ENCODE peak calls at places on chromosomes 2 and 18, in five cellular contexts. V is brain microvascular endothelial cell, I is hypothalamus, R is HCEC 1CT, F is OCI-LY7. U is an unnamed sample.

GRCh38 chr2:190343170-190343499 is 254 bp upstream of the INPP1 start:
- DNase-seq in V (no peak), I (no peak), R (no peak), F (no peak), U (no peak)

GRCh38 chr2:3267869-3268704 is 109.5 kb downstream of the EIPR1 start:
- DNase-seq in V (no peak), I (no peak), R (no peak), F (no peak), U (no peak)

GRCh38 chr2:142834003-142834402 is 43.5 kb upstream of the KYNU start:
- DNase-seq in V (no peak), I (no peak), R (peak; percentile 78), F (no peak), U (peak; percentile 61)

GRCh38 chr2:237128026-237128703 is 42.5 kb downstream of the COPS8 start:
- DNase-seq in V (peak; percentile 99), I (no peak), R (peak; percentile 99), F (no peak), U (peak; percentile 100)

GRCh38 chr2:96940991-96941775 is 45.2 kb downstream of the FAM178B start:
- DNase-seq in V (no peak), I (no peak), R (no peak), F (no peak), U (no peak)

GRCh38 chr2:209619782-209620181 is 151.8 kb upstream of the UNC80 start:
- DNase-seq in V (no peak), I (no peak), R (peak; percentile 59), F (peak; percentile 36), U (no peak)

GRCh38 chr2:9844036-9844483 is 786 bp downstream of the TAF1B start:
- DNase-seq in V (no peak), I (no peak), R (peak; percentile 32), F (peak; percentile 40), U (peak; percentile 59)

GRCh38 chr2:109185338-109185737 is 56.3 kb downstream of the SH3RF3 start:
- DNase-seq in V (no peak), I (no peak), R (peak; percentile 57), F (no peak), U (peak; percentile 82)

GRCh38 chr2:36756438-36756837 is 59.9 kb downstream of the VIT start:
- DNase-seq in V (no peak), I (no peak), R (no peak), F (no peak), U (peak; percentile 21)

GRCh38 chr2:12287220-12287751 is 429.4 kb upstream of the TRIB2 start:
- DNase-seq in V (no peak), I (no peak), R (peak; percentile 28), F (no peak), U (peak; percentile 54)

GRCh38 chr2:158953926-158954763 is 14.3 kb upstream of the TANC1 start:
- DNase-seq in V (peak; percentile 93), I (no peak), R (peak; percentile 62), F (no peak), U (peak; percentile 94)

GRCh38 chr18:57437782-57438668 is 2.9 kb downstream of the ONECUT2 start:
- DNase-seq in V (peak; percentile 37), I (peak; percentile 15), R (peak; percentile 56), F (no peak), U (peak; percentile 57)

GRCh38 chr2:27959496-27959895 is 69.0 kb downstream of the BABAM2 start:
- DNase-seq in V (peak; percentile 77), I (no peak), R (peak; percentile 44), F (no peak), U (peak; percentile 55)

GRCh38 chr2:16546128-16546754 is 119.4 kb downstream of the CYRIA start:
- DNase-seq in V (peak; percentile 33), I (no peak), R (no peak), F (peak; percentile 69), U (peak; percentile 30)

GRCh38 chr2:100018794-100019193 is 123.6 kb downstream of the AFF3 start:
- DNase-seq in V (peak; percentile 66), I (no peak), R (no peak), F (no peak), U (peak; percentile 81)

GRCh38 chr2:24824966-24825882 is 32.0 kb downstream of the CENPO start:
- DNase-seq in V (no peak), I (no peak), R (peak; percentile 28), F (no peak), U (no peak)

GRCh38 chr2:189267491-189267890 is 87.9 kb upstream of the COL5A2 start:
- DNase-seq in V (no peak), I (no peak), R (peak; percentile 55), F (no peak), U (no peak)

GRCh38 chr2:128026422-128027277 is 1.2 kb downstream of the SAP130 start:
- DNase-seq in V (no peak), I (no peak), R (no peak), F (no peak), U (peak; percentile 3)

GRCh38 chr2:142742301-142743214 is 134.9 kb upstream of the KYNU start:
- DNase-seq in V (peak; percentile 83), I (no peak), R (peak; percentile 66), F (no peak), U (peak; percentile 91)

GRCh38 chr2:114940785-114941458 is 498.5 kb downstream of the DPP10 start:
- DNase-seq in V (no peak), I (no peak), R (no peak), F (no peak), U (no peak)

GRCh38 chr18:8301427-8302172 is 307.6 kb upstream of the RAB12 start:
- DNase-seq in V (no peak), I (no peak), R (no peak), F (no peak), U (peak; percentile 44)

GRCh38 chr18:8800041-8800441 is 94.7 kb downstream of the MTCL1 start:
- DNase-seq in V (no peak), I (no peak), R (peak; percentile 72), F (no peak), U (peak; percentile 92)

GRCh38 chr2:58700621-58701020 is 459.5 kb upstream of the FANCL start:
- DNase-seq in V (no peak), I (no peak), R (no peak), F (no peak), U (no peak)

GRCh38 chr2:2850891-2851290 is 519.8 kb upstream of the MYT1L start:
- DNase-seq in V (no peak), I (no peak), R (no peak), F (no peak), U (no peak)

GRCh38 chr2:165793161-165793778 is 777 bp downstream of the GALNT3 start:
- DNase-seq in V (peak; percentile 41), I (peak; percentile 9), R (peak; percentile 43), F (no peak), U (no peak)

GRCh38 chr2:149799296-149799695 is 211.7 kb upstream of the MMADHC start:
- DNase-seq in V (no peak), I (no peak), R (peak; percentile 54), F (no peak), U (peak; percentile 9)

GRCh38 chr18:47519277-47519676 is 267.8 kb upstream of the SKOR2 start:
- DNase-seq in V (no peak), I (no peak), R (no peak), F (no peak), U (no peak)

GRCh38 chr2:240877460-240878340 is 9.1 kb downstream of the AGXT start:
- DNase-seq in V (no peak), I (no peak), R (no peak), F (no peak), U (no peak)

GRCh38 chr2:80499095-80499494 is 194.5 kb upstream of the LRRTM1 start:
- DNase-seq in V (peak; percentile 22), I (no peak), R (peak; percentile 6), F (peak; percentile 13), U (peak; percentile 53)

GRCh38 chr18:66640431-66640830 is 36.5 kb upstream of the CDH19 start:
- DNase-seq in V (peak; percentile 58), I (no peak), R (no peak), F (no peak), U (peak; percentile 25)

GRCh38 chr2:152098798-152099654 is at the start of gene CACNB4:
- DNase-seq in V (peak; percentile 1), I (no peak), R (peak; percentile 3), F (no peak), U (peak; percentile 17)

GRCh38 chr2:149065236-149065635 is 26.7 kb downstream of the LYPD6B start:
- DNase-seq in V (no peak), I (no peak), R (peak; percentile 58), F (no peak), U (peak; percentile 56)

GRCh38 chr2:152508446-152508845 is 173.5 kb downstream of the FMNL2 start:
- DNase-seq in V (peak; percentile 78), I (no peak), R (peak; percentile 26), F (no peak), U (peak; percentile 88)

GRCh38 chr2:211982162-211982561 is 556.4 kb downstream of the ERBB4 start:
- DNase-seq in V (no peak), I (no peak), R (no peak), F (no peak), U (peak; percentile 4)

GRCh38 chr2:96824079-96824870 is 8.2 kb downstream of the CNNM3 start:
- DNase-seq in V (peak; percentile 25), I (no peak), R (no peak), F (no peak), U (peak; percentile 74)

GRCh38 chr2:184646177-184646576 is 47.8 kb downstream of the ZNF804A start:
- DNase-seq in V (peak; percentile 22), I (no peak), R (peak; percentile 3), F (peak; percentile 78), U (peak; percentile 68)

GRCh38 chr2:64797881-64798590 is 144.3 kb upstream of the SERTAD2 start:
- DNase-seq in V (no peak), I (no peak), R (peak; percentile 30), F (no peak), U (peak; percentile 62)

GRCh38 chr2:231672617-231673347 is 35.5 kb upstream of the PTMA start:
- DNase-seq in V (peak; percentile 45), I (no peak), R (peak; percentile 38), F (peak; percentile 99), U (peak; percentile 60)

U was measured in fibroblast of lung.